ENCODE peak calls at places on chromosome 22, in eight cellular contexts. C is HFFc6; I is NCI-H69; N is naive thymus-derived CD8-positive, alpha-beta T cell; R is stimulated activated naive CD8-positive, alpha-beta T cell treated with anti-CD3 and anti-CD28 coated beads, Interleukin-15, amount 100 ng/mL, for 72 hours; V is ecto neural progenitor cell; Z is activated CD8-positive, alpha-beta memory T cell treated with anti-CD3 and anti-CD28 coated beads for 1 hour; S is fibroblast of pulmonary artery. K is an unnamed sample.

GRCh38 chr22:18970180-18970947 is 34.3 kb upstream of the PRODH start:
- DNase-seq in R (peak), C (no peak), Z (no peak), I (peak), N (no peak), V (peak), S (no peak), K (no peak)

GRCh38 chr22:21972293-21972779 is 10.3 kb downstream of the TOP3B start:
- DNase-seq in N (peak), Z (no peak), V (peak), R (peak), I (peak), S (peak), C (no peak), K (peak)

GRCh38 chr22:26592368-26593015 is 2.6 kb upstream of the TPST2 start:
- DNase-seq in Z (no peak), I (peak), V (no peak), N (peak), R (peak), C (no peak), S (no peak), K (no peak)

GRCh38 chr22:27581688-27582087 is 219.9 kb downstream of the MN1 start:
- DNase-seq in I (no peak), C (no peak), N (no peak), S (peak), Z (no peak), V (no peak), R (no peak), K (no peak)

GRCh38 chr22:45907996-45908395 is 69.0 kb downstream of the WNT7B start:
- DNase-seq in R (no peak), C (no peak), S (no peak), I (no peak), Z (no peak), V (no peak), N (no peak), K (no peak)

GRCh38 chr22:34972498-34972897 is 93.5 kb upstream of the ISX start:
- DNase-seq in I (peak), N (no peak), V (no peak), R (no peak), C (no peak), S (no peak), Z (no peak), K (no peak)

GRCh38 chr22:38034278-38034882 is 22.8 kb upstream of the PICK1 start:
- DNase-seq in S (peak), Z (no peak), N (no peak), R (no peak), I (peak), C (peak), V (peak), K (peak)

GRCh38 chr22:42920101-42920820 is 63.2 kb upstream of the ARFGAP3 start:
- DNase-seq in V (no peak), C (peak), S (peak), Z (no peak), R (no peak), N (no peak), I (no peak), K (peak)

GRCh38 chr22:49340406-49340805 is 487.3 kb downstream of the BRD1 start:
- DNase-seq in N (no peak), I (no peak), R (no peak), C (no peak), Z (no peak), V (no peak), S (no peak), K (no peak)

GRCh38 chr22:20249797-20250354 is 18.2 kb downstream of the RTN4R start:
- DNase-seq in I (peak), C (no peak), R (no peak), V (no peak), S (peak), Z (no peak), N (no peak), K (peak)

GRCh38 chr22:29503811-29504372 is 23.9 kb downstream of the NEFH start:
- DNase-seq in C (peak), V (peak), I (no peak), Z (no peak), N (no peak), S (peak), R (no peak), K (peak)

GRCh38 chr22:32589007-32589406 is 114.4 kb downstream of the FBXO7 start:
- DNase-seq in I (no peak), S (no peak), R (no peak), Z (no peak), V (no peak), N (no peak), C (no peak), K (peak)

GRCh38 chr22:37416806-37417205 is 10.5 kb downstream of the ELFN2 start:
- DNase-seq in C (no peak), V (peak), S (no peak), Z (peak), N (no peak), R (peak), I (peak), K (no peak)

GRCh38 chr22:44709881-44710400 is 7.9 kb downstream of the PRR5 start:
- DNase-seq in N (no peak), S (no peak), Z (peak), R (no peak), I (no peak), C (no peak), V (no peak), K (no peak)

GRCh38 chr22:45852826-45853225 is 124.1 kb downstream of the WNT7B start:
- DNase-seq in Z (no peak), S (no peak), C (no peak), N (no peak), R (no peak), I (no peak), V (no peak), K (no peak)

GRCh38 chr22:37462983-37463382 is 23.2 kb downstream of the MFNG start:
- DNase-seq in R (no peak), I (no peak), C (no peak), V (peak), N (no peak), Z (no peak), S (peak), K (peak)

GRCh38 chr22:20771918-20772625 is 1.8 kb upstream of the SERPIND1 start:
- DNase-seq in N (no peak), Z (no peak), R (no peak), V (no peak), I (no peak), S (no peak), C (no peak), K (no peak)

GRCh38 chr22:50189184-50189848 is 3.6 kb downstream of the TRABD start:
- DNase-seq in C (no peak), S (no peak), I (peak), Z (no peak), R (no peak), V (no peak), N (no peak), K (no peak)

GRCh38 chr22:49959782-49960158 is 802 bp upstream of the PIM3 start:
- DNase-seq in V (no peak), S (no peak), R (no peak), N (no peak), Z (no peak), I (no peak), C (peak), K (no peak)

GRCh38 chr22:22925146-22925794 is 37.7 kb downstream of the IGLL5 start:
- DNase-seq in I (no peak), Z (no peak), C (no peak), R (no peak), N (no peak), V (no peak), S (no peak), K (no peak)

GRCh38 chr22:40857309-40857851 is 432 bp downstream of the XPNPEP3 start:
- DNase-seq in I (no peak), C (no peak), R (no peak), V (no peak), Z (no peak), N (no peak), S (peak), K (peak)

GRCh38 chr22:19431641-19432091 is at the start of gene HIRA:
- DNase-seq in R (peak), N (peak), S (peak), I (peak), V (peak), C (peak), Z (peak), K (peak)

GRCh38 chr22:20430641-20431519 is 6.7 kb downstream of the SCARF2 start:
- DNase-seq in N (peak), S (no peak), Z (peak), I (peak), C (no peak), V (peak), R (peak), K (peak)

GRCh38 chr22:40979871-40980270 is 28.7 kb downstream of the RBX1 start:
- DNase-seq in N (no peak), C (no peak), I (no peak), Z (no peak), R (no peak), V (no peak), S (no peak), K (no peak)

GRCh38 chr22:49948958-49949913 is 11.3 kb upstream of the PIM3 start:
- DNase-seq in V (no peak), S (no peak), N (no peak), R (no peak), Z (no peak), I (no peak), C (no peak), K (no peak)

GRCh38 chr22:28629420-28630184 is 50.0 kb downstream of the TTC28 start:
- DNase-seq in S (peak), R (no peak), C (no peak), Z (no peak), V (no peak), I (peak), N (no peak), K (peak)

GRCh38 chr22:46072981-46073682 is 77.2 kb upstream of the PPARA start:
- DNase-seq in R (no peak), I (peak), C (no peak), V (no peak), S (no peak), Z (no peak), N (no peak), K (no peak)